ENCODE peak calls at places on chromosomes 11 and 22, in seven cellular contexts. U, Y, W, T, X, Q and J are unnamed samples.
A peak's percentile ranks its signal among the peaks of the same experiment; 100 is the strongest.

GRCh38 chr11:126799974-126800373 is 200.6 kb downstream of the KIRREL3 start:
- DNase-seq in U (no peak), Y (no peak), W (no peak), T (no peak), X (no peak), Q (no peak), J (no peak)

GRCh38 chr11:83046626-83047172 is 25.0 kb downstream of the RAB30 start:
- DNase-seq in U (no peak), Y (no peak), W (no peak), T (no peak), X (no peak), Q (no peak), J (no peak)

GRCh38 chr11:19821412-19821875 is 108.8 kb downstream of the NAV2 start:
- DNase-seq in U (no peak), Y (no peak), W (no peak), T (no peak), X (no peak), Q (no peak), J (no peak)

GRCh38 chr22:31089101-31090100 is 8.3 kb downstream of the SMTN start:
- DNase-seq in U (no peak), Y (peak; percentile 24), W (peak; percentile 71), T (no peak), X (peak; percentile 86), Q (no peak), J (no peak)

GRCh38 chr11:78594814-78595213 is 20.1 kb upstream of the NARS2 start:
- DNase-seq in U (no peak), Y (no peak), W (no peak), T (no peak), X (no peak), Q (no peak), J (no peak)

GRCh38 chr22:46047841-46048595 is 71.1 kb upstream of the WNT7B start:
- DNase-seq in U (no peak), Y (no peak), W (peak; percentile 16), T (no peak), X (peak; percentile 75), Q (peak; percentile 44), J (no peak)

GRCh38 chr11:122743949-122744876 is 88.7 kb downstream of the UBASH3B start:
- DNase-seq in U (no peak), Y (peak; percentile 74), W (peak; percentile 61), T (peak; percentile 44), X (no peak), Q (no peak), J (no peak)

GRCh38 chr11:108902027-108902469 is 237.2 kb downstream of the DDX10 start:
- DNase-seq in U (no peak), Y (no peak), W (no peak), T (no peak), X (no peak), Q (no peak), J (no peak)

GRCh38 chr11:124115782-124116616 is 749 bp downstream of the VWA5A start:
- DNase-seq in U (peak; percentile 73), Y (no peak), W (peak; percentile 43), T (no peak), X (peak; percentile 81), Q (no peak), J (no peak)

GRCh38 chr22:20155330-20156041 is 4.6 kb upstream of the CCDC188 start:
- DNase-seq in U (no peak), Y (no peak), W (no peak), T (no peak), X (no peak), Q (peak; percentile 58), J (no peak)

GRCh38 chr11:6249822-6250555 is 9.6 kb upstream of the CCKBR start:
- DNase-seq in U (peak; percentile 95), Y (no peak), W (peak; percentile 67), T (no peak), X (peak; percentile 62), Q (peak; percentile 69), J (no peak)

GRCh38 chr22:22931557-22932270 is 44.1 kb downstream of the IGLL5 start:
- DNase-seq in U (no peak), Y (no peak), W (peak; percentile 75), T (no peak), X (peak; percentile 57), Q (no peak), J (no peak)

GRCh38 chr11:119421351-119421750 is 1.6 kb downstream of the THY1 start:
- DNase-seq in U (no peak), Y (no peak), W (no peak), T (no peak), X (no peak), Q (no peak), J (no peak)

GRCh38 chr22:37137903-37138665 is 11.6 kb downstream of the IL2RB start:
- DNase-seq in U (no peak), Y (no peak), W (no peak), T (no peak), X (peak; percentile 11), Q (no peak), J (no peak)

GRCh38 chr22:50057868-50058311 is at the start of gene TTLL8:
- DNase-seq in U (no peak), Y (no peak), W (no peak), T (no peak), X (peak; percentile 62), Q (no peak), J (no peak)

GRCh38 chr22:39680486-39680885 is 109.9 kb downstream of the CACNA1I start:
- DNase-seq in U (no peak), Y (no peak), W (no peak), T (no peak), X (peak; percentile 63), Q (no peak), J (no peak)

GRCh38 chr11:120385690-120386089 is 49.5 kb downstream of the ARHGEF12 start:
- DNase-seq in U (no peak), Y (no peak), W (no peak), T (no peak), X (no peak), Q (no peak), J (no peak)

GRCh38 chr11:35144103-35144741 is 5.3 kb downstream of the CD44 start:
- DNase-seq in U (no peak), Y (peak; percentile 70), W (peak; percentile 64), T (peak; percentile 55), X (no peak), Q (no peak), J (no peak)

GRCh38 chr11:29527391-29527936 is 489.4 kb downstream of the KCNA4 start:
- DNase-seq in U (peak; percentile 30), Y (no peak), W (no peak), T (no peak), X (no peak), Q (no peak), J (no peak)

GRCh38 chr11:67416416-67417335 is 1.2 kb downstream of the CARNS1 start:
- DNase-seq in U (peak; percentile 28), Y (peak; percentile 84), W (no peak), T (peak; percentile 51), X (no peak), Q (no peak), J (no peak)

GRCh38 chr11:69601346-69601975 is 39.5 kb upstream of the CCND1 start:
- DNase-seq in U (no peak), Y (no peak), W (no peak), T (no peak), X (no peak), Q (no peak), J (no peak)

GRCh38 chr11:120746836-120747609 is 235.5 kb downstream of the GRIK4 start:
- DNase-seq in U (no peak), Y (no peak), W (no peak), T (no peak), X (no peak), Q (no peak), J (no peak)

GRCh38 chr11:98289592-98289991 is 731.2 kb upstream of the CNTN5 start:
- DNase-seq in U (no peak), Y (no peak), W (no peak), T (no peak), X (no peak), Q (no peak), J (no peak)

GRCh38 chr11:63879598-63879997 is 37.4 kb downstream of the RCOR2 start:
- DNase-seq in U (no peak), Y (no peak), W (peak; percentile 31), T (no peak), X (no peak), Q (no peak), J (no peak)
- H3K4me3 ChIP-seq in U (no peak overlapping the region), Y (no peak overlapping the region), W (no peak overlapping the region), T (no peak overlapping the region), X (no peak overlapping the region), Q (no peak overlapping the region), J (no peak overlapping the region)

DNA sequence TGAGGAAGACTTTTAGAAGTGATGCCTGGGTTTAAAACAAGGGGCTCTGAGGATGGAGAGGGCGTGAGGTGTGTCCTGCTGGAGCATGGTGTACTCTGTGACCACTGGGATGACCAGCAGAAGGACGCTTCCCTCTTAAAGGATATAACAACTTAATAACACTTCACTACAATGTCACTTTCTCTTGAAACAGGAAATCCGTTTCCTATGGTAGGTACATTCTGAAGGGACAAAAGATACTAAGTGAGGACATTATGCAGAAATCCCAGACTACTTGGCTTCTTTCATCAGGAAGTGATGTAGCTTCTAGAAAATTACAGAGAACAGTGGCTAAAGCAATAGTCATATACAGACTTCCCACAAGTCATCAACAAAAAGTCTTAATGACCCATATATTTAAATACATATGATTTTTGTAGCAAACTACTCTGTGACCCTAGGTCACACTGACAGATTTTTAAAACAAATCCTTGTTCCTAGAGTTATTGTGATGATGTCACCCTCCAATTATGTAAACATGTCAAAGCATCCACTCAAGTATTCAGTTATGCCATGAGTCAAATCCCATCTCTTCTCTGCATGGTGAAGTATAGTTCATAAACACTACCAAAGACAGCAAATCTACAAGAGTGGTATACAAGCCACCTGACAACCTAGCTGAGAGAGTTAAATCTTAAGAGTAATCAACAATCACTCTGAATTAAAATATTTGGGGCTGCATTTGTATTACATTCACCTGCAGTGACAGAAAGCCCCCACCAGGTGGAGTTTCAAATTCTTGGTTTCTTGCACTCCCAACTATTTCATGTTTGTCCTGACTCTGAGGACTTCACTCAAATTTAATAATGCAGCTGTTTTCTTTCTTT is 32.8 kb downstream of the PITPNB start:
- DNase-seq in U (peak; percentile 79), Y (peak; percentile 18), W (peak; percentile 39), T (no peak), X (no peak), Q (no peak), J (no peak)
- H3K4me1 ChIP-seq in U (peaks cover 2% of the 10 kb centered on the region), Y (no peaks in the 10 kb centered on the region), W (peaks cover 6% of the 10 kb centered on the region), T (no peaks in the 10 kb centered on the region), X (no peaks in the 10 kb centered on the region), Q (peaks cover 65% of the 10 kb centered on the region), J (peaks cover 62% of the 10 kb centered on the region)

DNA sequence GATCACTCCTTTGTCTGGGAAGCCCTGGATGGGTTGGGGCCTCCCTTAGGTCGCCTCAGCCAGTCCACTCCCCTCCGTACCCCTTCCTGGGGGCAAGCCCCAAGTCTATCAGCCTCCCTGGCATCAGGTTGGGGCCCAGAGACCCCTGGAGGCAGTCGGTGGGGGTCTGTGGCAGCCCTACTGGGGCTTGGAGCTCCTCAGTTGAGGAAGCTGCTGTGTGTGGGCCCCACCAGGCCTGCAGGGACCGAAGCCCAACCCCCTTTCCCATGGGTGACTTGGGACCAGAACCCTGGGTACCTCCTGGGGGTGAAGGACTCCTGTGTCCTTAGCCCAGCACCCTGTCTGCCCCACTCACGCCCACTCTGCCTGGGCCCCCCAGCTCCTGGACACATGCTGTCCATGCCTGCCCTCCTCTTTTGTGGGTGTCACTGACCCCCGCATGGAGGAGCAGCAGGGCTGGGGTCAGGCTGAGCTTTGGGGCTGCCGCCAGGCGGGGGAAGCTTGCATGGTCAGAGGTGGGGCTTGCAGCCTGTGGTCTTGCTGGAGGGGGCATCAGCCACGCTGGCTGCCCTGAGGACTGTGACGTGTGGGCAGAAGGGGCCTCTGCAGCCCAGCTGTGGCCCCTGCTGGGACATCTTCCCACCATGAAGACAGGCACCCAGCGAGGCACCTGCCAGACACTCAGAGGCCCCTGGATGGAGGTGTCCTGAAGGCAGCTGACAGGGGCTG is 20.9 kb downstream of the TSPAN4 start:
- DNase-seq in U (no peak), Y (no peak), W (no peak), T (no peak), X (no peak), Q (no peak), J (no peak)
- H3K27ac ChIP-seq in U (no peak overlapping the region), Y (no peak overlapping the region), W (no peak overlapping the region), T (no peak overlapping the region), X (no peak overlapping the region), Q (no peak overlapping the region), J (no peak overlapping the region)

GRCh38 chr11:47400813-47401279 is 7.5 kb upstream of the SLC39A13 start:
- DNase-seq in U (peak; percentile 72), Y (no peak), W (no peak), T (no peak), X (peak; percentile 42), Q (no peak), J (no peak)
- H3K4me3 ChIP-seq in U (no peak overlapping the region), Y (peak overlapping the region; percentile 65), W (peak overlapping the region; percentile 48), T (no peak overlapping the region), X (peak overlapping the region; percentile 44), Q (peak overlapping the region; percentile 67), J (peak overlapping the region; percentile 36)